ENCODE peak calls at places on chromosomes 7 and 10, in four cellular contexts. U is HepG2, I is K562, S is HCT116. H is an unnamed sample.

GRCh38 chr10:113473851-113474250 is 79.0 kb upstream of the HABP2 start:
- DNase-seq in U (no peak), I (no peak), S (no peak), H (no peak)

GRCh38 chr10:71232089-71232998 is 20.0 kb downstream of the UNC5B start:
- DNase-seq in S (no peak), U (no peak), I (no peak), H (peak; percentile 70)

GRCh38 chr10:60465801-60466200 is 76.1 kb upstream of the ANK3 start:
- DNase-seq in I (no peak), U (no peak), S (no peak), H (no peak)

GRCh38 chr7:37901236-37901827 is 15.3 kb downstream of the SFRP4 start:
- DNase-seq in S (peak; percentile 13), U (peak; percentile 56), I (peak; percentile 37), H (peak; percentile 47)

GRCh38 chr10:11781114-11781513 is 38.9 kb downstream of the ECHDC3 start:
- DNase-seq in I (no peak), U (no peak), S (no peak), H (no peak)

GRCh38 chr7:132115028-132115427 is 461.2 kb downstream of the PLXNA4 start:
- DNase-seq in I (no peak), S (no peak), U (no peak), H (no peak)

GRCh38 chr10:73768881-73769280 is 13.0 kb upstream of the CHCHD1 start:
- DNase-seq in I (no peak), U (no peak), S (no peak), H (no peak)

GRCh38 chr10:119908201-119908600 is 15.7 kb downstream of the SEC23IP start:
- DNase-seq in I (no peak), U (no peak), S (no peak), H (no peak)

GRCh38 chr10:63266337-63267327 is 133.5 kb downstream of the NRBF2 start:
- DNase-seq in S (no peak), U (no peak), I (no peak), H (no peak)

GRCh38 chr7:98203261-98203963 is 7.8 kb upstream of the BHLHA15 start:
- DNase-seq in I (no peak), U (no peak), S (no peak), H (no peak)

GRCh38 chr7:152986369-152986768 is 226.8 kb downstream of the ACTR3B start:
- DNase-seq in U (no peak), I (no peak), S (no peak), H (no peak)

GRCh38 chr7:138164804-138165203 is 88.5 kb downstream of the AKR1D1 start:
- DNase-seq in U (no peak), I (no peak), S (no peak), H (no peak)

GRCh38 chr10:102782698-102783540 is 39.2 kb downstream of the WBP1L start:
- DNase-seq in U (no peak), I (no peak), S (no peak), H (no peak)

GRCh38 chr7:28375729-28376128 is 36.6 kb upstream of the CREB5 start:
- DNase-seq in I (no peak), U (no peak), S (no peak), H (no peak)

GRCh38 chr7:118794419-118794818 is 569.9 kb downstream of the ANKRD7 start:
- DNase-seq in U (no peak), I (no peak), S (no peak), H (no peak)

GRCh38 chr10:43160067-43160918 is 22.0 kb downstream of the CSGALNACT2 start:
- DNase-seq in I (no peak), S (no peak), U (no peak), H (no peak)

GRCh38 chr7:140084142-140084655 is 21.4 kb upstream of the PARP12 start:
- DNase-seq in I (no peak), U (no peak), S (no peak), H (no peak)

GRCh38 chr10:132961864-132962622 is 19.7 kb upstream of the CFAP46 start:
- DNase-seq in U (peak; percentile 37), I (no peak), S (no peak), H (peak; percentile 71)

GRCh38 chr10:4725917-4726606 is 99.9 kb upstream of the AKR1E2 start:
- DNase-seq in S (peak; percentile 83), U (peak; percentile 85), I (no peak), H (no peak)

GRCh38 chr7:50821457-50821977 is 38.8 kb upstream of the GRB10 start:
- DNase-seq in S (no peak), U (peak; percentile 56), I (no peak), H (no peak)

GRCh38 chr7:1359051-1359400 is 100.2 kb downstream of the MICALL2 start:
- DNase-seq in S (no peak), U (no peak), I (no peak), H (peak; percentile 53)

GRCh38 chr10:126634915-126635314 is 35.6 kb downstream of the C10orf90 start:
- DNase-seq in S (no peak), I (no peak), U (no peak), H (no peak)

GRCh38 chr7:16114633-16115032 is 306.7 kb downstream of the CRPPA start:
- DNase-seq in U (no peak), I (no peak), S (peak; percentile 52), H (no peak)

GRCh38 chr7:115840702-115841101 is 189.9 kb downstream of the TFEC start:
- DNase-seq in S (no peak), I (no peak), U (no peak), H (no peak)

GRCh38 chr10:123044391-123044790 is 35.6 kb downstream of the ACADSB start:
- DNase-seq in I (peak; percentile 8), U (no peak), S (peak; percentile 29), H (peak; percentile 9)

GRCh38 chr7:34058791-34059550 is 153.6 kb downstream of the BMPER start:
- DNase-seq in S (no peak), U (no peak), I (no peak), H (no peak)

GRCh38 chr7:105924950-105925349 is 38.1 kb upstream of the CDHR3 start:
- DNase-seq in I (no peak), U (no peak), S (no peak), H (no peak)

GRCh38 chr7:125363873-125364272 is 434.2 kb upstream of the POT1 start:
- DNase-seq in I (no peak), S (no peak), U (no peak), H (no peak)

GRCh38 chr10:99337261-99337905 is 8.2 kb downstream of the CNNM1 start:
- DNase-seq in I (no peak), U (no peak), S (no peak), H (peak; percentile 22)

GRCh38 chr10:99337911-99338310 is 8.8 kb downstream of the CNNM1 start:
- DNase-seq in S (no peak), U (no peak), I (no peak), H (no peak)

GRCh38 chr10:99339563-99340047 is 10.4 kb downstream of the CNNM1 start:
- DNase-seq in I (no peak), S (no peak), U (no peak), H (no peak)

GRCh38 chr10:99340650-99341049 is 11.5 kb downstream of the CNNM1 start:
- DNase-seq in U (no peak), S (no peak), I (no peak), H (no peak)

DNA sequence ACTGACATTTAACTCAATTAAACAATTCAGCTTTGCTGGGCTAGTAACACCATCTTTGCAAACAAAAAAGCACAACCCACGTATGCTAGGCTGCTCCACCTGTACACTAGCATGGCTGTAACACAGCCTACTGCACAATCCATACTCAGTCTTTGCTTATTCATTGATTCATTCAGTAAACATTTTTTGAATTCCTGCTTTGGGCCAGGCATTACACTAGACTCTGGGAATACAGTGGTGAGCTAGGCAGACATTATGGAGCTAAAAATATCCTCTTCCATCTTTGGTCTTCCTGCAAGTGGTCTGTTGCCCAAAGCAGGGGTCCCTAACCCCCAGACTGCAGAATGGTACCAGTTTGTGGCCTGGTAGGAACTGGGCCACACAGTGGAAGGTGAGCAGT is 9.9 kb downstream of the CNNM1 start:
- DNase-seq in S (no peak), U (peak; percentile 53), I (no peak), H (no peak)
- TF ChIP-seq ZBTB33 in S (no peak), U (no peak), I (no peak), H (no peak)

GRCh38 chr10:52452600-52453493 is 138.8 kb downstream of the DKK1 start:
- DNase-seq in I (no peak), U (peak; percentile 74), S (no peak), H (no peak)

GRCh38 chr10:52454476-52454875 is 140.4 kb downstream of the DKK1 start:
- DNase-seq in U (no peak), I (no peak), S (no peak), H (no peak)

GRCh38 chr10:52453501-52453900 is 139.4 kb downstream of the DKK1 start:
- DNase-seq in U (no peak), I (no peak), S (no peak), H (no peak)

GRCh38 chr10:52450743-52451142 is 136.7 kb downstream of the DKK1 start:
- DNase-seq in S (no peak), U (no peak), I (no peak), H (no peak)

DNA sequence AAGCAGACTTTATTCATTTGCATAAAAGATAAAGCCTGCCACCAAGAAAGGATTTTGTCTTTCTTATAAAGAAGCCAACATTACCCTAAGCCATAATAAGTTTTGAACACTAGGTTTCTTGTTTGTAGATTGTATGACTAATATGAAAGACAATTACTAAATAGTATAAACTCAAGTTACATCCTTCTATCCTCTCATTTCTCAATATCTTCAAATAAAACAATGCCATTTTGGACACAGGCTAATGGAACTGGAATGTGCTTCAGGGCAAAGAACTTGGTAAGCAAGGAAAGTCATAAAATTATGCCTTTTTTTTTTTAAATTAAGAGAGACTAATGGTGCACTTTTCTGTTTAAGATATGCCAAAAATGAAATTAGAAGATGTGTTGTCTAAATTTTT is 137.7 kb downstream of the DKK1 start:
- DNase-seq in U (no peak), I (no peak), S (no peak), H (no peak)
- TF ChIP-seq ELF1 in U (no peak), I (no peak), S (no peak), H (no peak)

DNA sequence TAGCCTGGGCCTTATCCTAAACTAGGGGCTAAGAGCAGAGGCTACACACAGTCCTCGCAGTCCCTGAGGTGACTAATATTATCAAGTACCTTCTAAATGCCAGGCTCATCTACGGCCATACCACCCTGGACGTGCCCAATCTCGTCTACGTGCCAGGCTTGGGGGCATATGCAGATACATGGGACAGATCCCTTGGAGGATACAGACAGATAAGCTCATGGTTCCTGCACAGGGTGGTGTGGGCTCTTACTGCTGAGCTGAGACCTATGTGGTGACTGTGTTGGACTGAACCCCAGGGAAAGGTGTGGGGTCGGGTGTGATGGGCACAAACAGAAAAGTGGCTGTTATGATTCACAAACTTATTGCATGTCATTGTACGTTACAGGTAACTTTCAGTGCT is 268.4 kb upstream of the NEBL start:
- DNase-seq in I (no peak), S (no peak), U (no peak), H (no peak)
- TF ChIP-seq ZBTB33 in I (no peak), S (no peak), U (no peak), H (no peak)

GRCh38 chr10:61628199-61628874 is 34.4 kb upstream of the CABCOCO1 start:
- DNase-seq in I (no peak), S (no peak), U (no peak), H (no peak)
- TF ChIP-seq ELF1 in I (no peak), S (no peak), U (no peak), H (no peak)